ENCODE peak calls at places on chromosomes 2 and 18, in ten cellular contexts. J is SHP77; F is GM04503; P is CD8-positive, alpha-beta memory T cell; V is T-helper 9 cell; M is right lobe of liver; T is aorta; K is GM23338; S is ecto neural progenitor cell; X is GOT3. E is an unnamed sample.
A peak's percentile ranks its signal among the peaks of the same experiment; 100 is the strongest.

GRCh38 chr18:59779979-59780378 is 82.8 kb upstream of the CCBE1 start:
- DNase-seq in F (peak; percentile 44), J (no peak), T (no peak), K (no peak), X (no peak), S (no peak), M (no peak), V (no peak), P (no peak), E (no peak)

GRCh38 chr2:71603311-71603794 is 150.0 kb downstream of the DYSF start:
- DNase-seq in S (peak; percentile 41), V (no peak), P (no peak), X (no peak), J (no peak), M (peak; percentile 15), F (no peak), K (no peak), T (peak; percentile 78), E (no peak)

GRCh38 chr18:3040881-3041280 is 27.9 kb upstream of the LPIN2 start:
- DNase-seq in T (no peak), J (no peak), V (no peak), P (no peak), K (no peak), M (no peak), X (no peak), S (no peak), F (no peak), E (no peak)

GRCh38 chr2:239930871-239931771 is 94.0 kb downstream of the NDUFA10 start:
- DNase-seq in M (no peak), V (no peak), F (no peak), K (no peak), T (peak; percentile 30), P (no peak), J (no peak), S (no peak), X (no peak), E (no peak)

GRCh38 chr2:67561411-67561965 is 164.4 kb downstream of the ETAA1 start:
- DNase-seq in V (no peak), P (no peak), J (peak; percentile 86), K (no peak), S (no peak), F (no peak), X (no peak), T (peak; percentile 78), M (no peak), E (no peak)

GRCh38 chr2:126950499-126950898 is 51.8 kb downstream of the TEX51 start:
- DNase-seq in J (no peak), S (no peak), X (no peak), M (no peak), V (no peak), T (no peak), F (no peak), K (no peak), P (no peak), E (no peak)

GRCh38 chr2:142872900-142873724 is 4.4 kb upstream of the KYNU start:
- DNase-seq in X (no peak), K (no peak), F (peak; percentile 19), V (no peak), S (no peak), J (no peak), P (no peak), M (no peak), T (no peak), E (no peak)

GRCh38 chr18:67525328-67526110 is 9.0 kb upstream of the DSEL start:
- DNase-seq in S (no peak), J (no peak), K (peak; percentile 61), P (no peak), X (peak; percentile 13), F (peak; percentile 96), V (no peak), M (peak; percentile 37), T (no peak), E (no peak)

GRCh38 chr18:33706391-33706790 is 128.4 kb downstream of the ASXL3 start:
- DNase-seq in T (no peak), P (no peak), K (no peak), J (no peak), M (no peak), F (no peak), V (no peak), X (no peak), S (no peak), E (no peak)

GRCh38 chr2:170436077-170436943 is 258.4 kb downstream of the MYO3B start:
- DNase-seq in S (no peak), X (no peak), M (no peak), F (no peak), P (no peak), T (no peak), K (peak; percentile 30), J (no peak), V (no peak), E (no peak)

GRCh38 chr2:128269358-128270305 is 49.0 kb downstream of the HS6ST1 start:
- DNase-seq in F (no peak), X (no peak), S (peak; percentile 41), V (no peak), T (peak; percentile 72), J (no peak), P (no peak), M (no peak), K (no peak), E (no peak)

GRCh38 chr2:236503100-236503499 is 66.5 kb upstream of the ACKR3 start:
- DNase-seq in M (no peak), S (no peak), P (no peak), F (no peak), X (no peak), V (no peak), T (no peak), K (peak; percentile 63), J (no peak), E (peak; percentile 64)

GRCh38 chr2:233832869-233833812 is 21.2 kb downstream of the HJURP start:
- DNase-seq in K (peak; percentile 87), J (peak; percentile 13), P (no peak), S (peak; percentile 83), F (no peak), T (peak; percentile 63), M (no peak), V (no peak), X (no peak), E (peak; percentile 88)

GRCh38 chr2:236765475-236765874 is 195.8 kb downstream of the ACKR3 start:
- DNase-seq in J (no peak), K (no peak), T (no peak), F (no peak), X (no peak), P (no peak), M (no peak), S (no peak), V (no peak), E (no peak)

GRCh38 chr2:175769200-175769599 is 232.9 kb downstream of the LNPK start:
- DNase-seq in S (no peak), X (no peak), K (peak; percentile 18), M (no peak), J (no peak), P (no peak), F (no peak), V (no peak), T (no peak), E (no peak)

GRCh38 chr2:136008205-136008865 is 22.9 kb upstream of the DARS1 start:
- DNase-seq in P (peak; percentile 49), M (peak; percentile 54), J (no peak), K (no peak), S (no peak), V (peak; percentile 42), F (no peak), X (no peak), T (no peak), E (no peak)

GRCh38 chr18:78994531-78994930 is 14.9 kb downstream of the SALL3 start:
- DNase-seq in F (no peak), M (no peak), T (no peak), S (no peak), P (no peak), J (no peak), X (no peak), V (no peak), K (no peak), E (no peak)

GRCh38 chr2:109457366-109457765 is 156.4 kb downstream of the SEPTIN10 start:
- DNase-seq in X (no peak), T (peak; percentile 51), M (no peak), V (no peak), F (no peak), J (no peak), P (no peak), K (no peak), S (no peak), E (peak; percentile 63)

GRCh38 chr18:58041633-58042032 is 2.4 kb upstream of the NEDD4L start:
- DNase-seq in F (no peak), J (no peak), K (no peak), X (no peak), P (no peak), M (no peak), S (no peak), T (no peak), V (no peak), E (no peak)

GRCh38 chr18:12048827-12049175 is 44.8 kb upstream of the ANKRD62 start:
- DNase-seq in T (no peak), P (no peak), S (no peak), M (no peak), V (no peak), F (peak; percentile 39), J (no peak), X (no peak), K (no peak), E (no peak)

GRCh38 chr2:120486946-120487345 is 141.0 kb downstream of the INHBB start:
- DNase-seq in S (no peak), J (no peak), X (no peak), V (no peak), M (peak; percentile 49), K (no peak), P (no peak), F (no peak), T (peak; percentile 48), E (no peak)

GRCh38 chr18:21444465-21445023 is 156.0 kb downstream of the ESCO1 start:
- DNase-seq in F (no peak), P (no peak), V (no peak), M (no peak), J (peak; percentile 11), K (peak; percentile 85), S (no peak), X (no peak), T (no peak), E (peak; percentile 79)

GRCh38 chr2:240898108-240898730 is 2.3 kb upstream of the MAB21L4 start:
- DNase-seq in P (no peak), T (no peak), F (no peak), J (no peak), M (peak; percentile 66), K (no peak), S (no peak), V (no peak), X (no peak), E (no peak)

GRCh38 chr2:181466661-181467576 is 9.7 kb downstream of the ITGA4 start:
- DNase-seq in M (peak; percentile 65), J (no peak), X (no peak), S (peak; percentile 53), F (no peak), V (peak; percentile 78), K (peak; percentile 81), P (peak; percentile 64), T (peak; percentile 89), E (peak; percentile 85)

GRCh38 chr2:1136071-1136470 is 185.4 kb downstream of the SNTG2 start:
- DNase-seq in S (no peak), K (peak; percentile 64), M (no peak), J (no peak), V (no peak), P (no peak), T (no peak), X (no peak), F (no peak), E (no peak)

GRCh38 chr2:72104821-72105588 is 42.7 kb downstream of the CYP26B1 start:
- DNase-seq in K (peak; percentile 68), M (no peak), T (no peak), P (no peak), X (no peak), S (peak; percentile 44), V (no peak), F (no peak), J (peak; percentile 25), E (no peak)

GRCh38 chr2:96091711-96092579 is 24.4 kb downstream of the ADRA2B start:
- DNase-seq in S (peak; percentile 46), M (no peak), J (peak; percentile 66), K (peak; percentile 57), T (peak; percentile 52), V (no peak), F (no peak), X (no peak), P (no peak), E (no peak)

GRCh38 chr2:18413794-18414396 is 146.6 kb downstream of the RDH14 start:
- DNase-seq in T (no peak), F (peak; percentile 73), V (no peak), X (no peak), K (no peak), P (no peak), J (no peak), S (no peak), M (no peak), E (no peak)

E was measured in Karpas-422.